ENCODE peak calls at places on chromosomes 11 and 22, in seven cellular contexts. D is fibroblast of villous mesenchyme, Z is mesenchymal stem cell, S is mucosa of descending colon, R is thoracic aorta, P is tibial nerve, U is heart left ventricle. V is an unnamed sample.

GRCh38 chr22:30402036-30402759 is 5.4 kb downstream of the SEC14L2 start:
- DNase-seq in D (no peak), Z (no peak), S (no peak), R (no peak), P (no peak), U (no peak), V (no peak)

GRCh38 chr11:3823303-3823702 is 14.9 kb downstream of the PGAP2 start:
- DNase-seq in D (peak), Z (peak), S (peak), R (no peak), P (no peak), U (no peak), V (no peak)

GRCh38 chr11:55707029-55707428 is 45.0 kb downstream of the OR4C6 start:
- DNase-seq in D (peak), Z (peak), S (no peak), R (no peak), P (no peak), U (no peak), V (peak)

GRCh38 chr22:41206719-41207118 is 1.6 kb downstream of the L3MBTL2 start:
- DNase-seq in D (no peak), Z (no peak), S (no peak), R (no peak), P (no peak), U (no peak), V (no peak)

GRCh38 chr11:68762481-68762880 is 11.2 kb upstream of the TESMIN start:
- DNase-seq in D (no peak), Z (no peak), S (no peak), R (no peak), P (no peak), U (no peak), V (no peak)

GRCh38 chr11:25094085-25094802 is 597.4 kb downstream of the LUZP2 start:
- DNase-seq in D (no peak), Z (no peak), S (no peak), R (no peak), P (no peak), U (no peak), V (no peak)

GRCh38 chr11:65781962-65782815 is 1.4 kb upstream of the AP5B1 start:
- DNase-seq in D (no peak), Z (no peak), S (no peak), R (no peak), P (no peak), U (no peak), V (no peak)

GRCh38 chr22:42800731-42801536 is 56.1 kb downstream of the ARFGAP3 start:
- DNase-seq in D (no peak), Z (no peak), S (no peak), R (no peak), P (no peak), U (no peak), V (no peak)

GRCh38 chr11:128476729-128477128 is 110.6 kb downstream of the ETS1 start:
- DNase-seq in D (peak), Z (no peak), S (peak), R (no peak), P (no peak), U (no peak), V (peak)

GRCh38 chr11:112526699-112527410 is 266.2 kb upstream of the PLET1 start:
- DNase-seq in D (peak), Z (peak), S (no peak), R (no peak), P (no peak), U (no peak), V (no peak)

GRCh38 chr11:2928605-2929510 is at the start of gene PHLDA2:
- DNase-seq in D (peak), Z (peak), S (peak), R (no peak), P (no peak), U (peak), V (no peak)

GRCh38 chr22:32005453-32005852 is 37.6 kb upstream of the SLC5A1 start:
- DNase-seq in D (peak), Z (peak), S (no peak), R (no peak), P (no peak), U (no peak), V (no peak)

GRCh38 chr11:61041755-61042518 is 60.4 kb upstream of the CD5 start:
- DNase-seq in D (no peak), Z (no peak), S (peak), R (no peak), P (no peak), U (peak), V (peak)

GRCh38 chr22:16827506-16827905 is 2.3 kb upstream of the XKR3 start:
- DNase-seq in D (no peak), Z (no peak), S (no peak), R (no peak), P (no peak), U (no peak), V (no peak)

GRCh38 chr11:62755086-62755615 is 1.2 kb upstream of the ZBTB3 start:
- DNase-seq in D (no peak), Z (no peak), S (no peak), R (no peak), P (no peak), U (no peak), V (no peak)

GRCh38 chr11:120270386-120270785 is 30.4 kb downstream of the POU2F3 start:
- DNase-seq in D (no peak), Z (no peak), S (no peak), R (no peak), P (no peak), U (no peak), V (no peak)

GRCh38 chr11:129268371-129268770 is 76.2 kb upstream of the ARHGAP32 start:
- DNase-seq in D (no peak), Z (no peak), S (no peak), R (no peak), P (no peak), U (no peak), V (no peak)

GRCh38 chr22:31230871-31231621 is 18.9 kb downstream of the LIMK2 start:
- DNase-seq in D (peak), Z (peak), S (peak), R (no peak), P (peak), U (no peak), V (peak)

GRCh38 chr11:1557904-1558831 is 13.9 kb downstream of the DUSP8 start:
- DNase-seq in D (peak), Z (peak), S (no peak), R (no peak), P (no peak), U (peak), V (no peak)

GRCh38 chr22:32042924-32043323 is at the start of gene SLC5A1:
- DNase-seq in D (no peak), Z (no peak), S (peak), R (no peak), P (no peak), U (no peak), V (no peak)

GRCh38 chr11:122100222-122101080 is 15.6 kb downstream of the BLID start:
- DNase-seq in D (peak), Z (peak), S (peak), R (peak), P (peak), U (peak), V (no peak)

GRCh38 chr11:27401760-27402316 is 38.8 kb upstream of the CCDC34 start:
- DNase-seq in D (no peak), Z (no peak), S (no peak), R (no peak), P (no peak), U (no peak), V (no peak)

GRCh38 chr11:24935059-24935458 is 438.2 kb downstream of the LUZP2 start:
- DNase-seq in D (no peak), Z (peak), S (no peak), R (no peak), P (no peak), U (no peak), V (no peak)

GRCh38 chr11:83272627-83273026 is 13.5 kb downstream of the CCDC90B start:
- DNase-seq in D (peak), Z (peak), S (no peak), R (no peak), P (no peak), U (no peak), V (no peak)

GRCh38 chr11:9250139-9250582 is 15.0 kb downstream of the DENND5A start:
- DNase-seq in D (no peak), Z (no peak), S (no peak), R (no peak), P (no peak), U (no peak), V (peak)

GRCh38 chr11:64331569-64332371 is 8.2 kb upstream of the CCDC88B start:
- DNase-seq in D (peak), Z (peak), S (peak), R (no peak), P (peak), U (peak), V (peak)

GRCh38 chr11:2467695-2468055 is 22.9 kb downstream of the KCNQ1 start:
- DNase-seq in D (no peak), Z (no peak), S (no peak), R (no peak), P (no peak), U (no peak), V (no peak)

GRCh38 chr22:21457023-21457787 is 10.0 kb upstream of the TMEM191C start:
- DNase-seq in D (peak), Z (peak), S (no peak), R (no peak), P (no peak), U (no peak), V (no peak)

GRCh38 chr11:8839957-8840945 is 70.7 kb upstream of the AKIP1 start:
- DNase-seq in D (peak), Z (peak), S (peak), R (no peak), P (no peak), U (no peak), V (no peak)

DNA sequence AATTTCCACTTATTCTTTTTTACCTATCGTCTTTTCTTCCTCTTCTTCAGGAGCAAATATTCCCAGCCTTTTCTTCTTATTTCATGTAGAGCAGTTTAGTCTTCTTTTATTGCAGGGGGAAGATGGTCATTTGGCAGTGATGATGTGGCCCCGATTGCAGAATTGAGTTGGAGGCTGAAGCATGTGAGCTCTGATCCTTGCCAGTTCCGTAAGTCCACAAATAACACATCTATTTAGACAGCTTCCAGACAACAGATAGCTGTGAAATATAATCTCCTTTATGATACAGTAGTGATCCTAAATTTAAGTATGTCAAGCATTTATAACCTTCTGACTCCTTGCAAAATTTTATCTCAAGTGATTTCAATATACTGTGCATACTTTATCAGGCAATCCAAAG is 27.5 kb downstream of the REXO2 start:
- DNase-seq in D (peak), Z (peak), S (no peak), R (no peak), P (no peak), U (no peak), V (no peak)
- H3K4me3 ChIP-seq in D (no peak), Z (no peak), S (no peak), R (no peak), P (no peak), U (no peak), V (no peak)

GRCh38 chr11:67406969-67407699 is 3.3 kb downstream of the TBC1D10C start:
- DNase-seq in D (no peak), Z (no peak), S (no peak), R (no peak), P (no peak), U (no peak), V (no peak)
- H3K4me3 ChIP-seq in D (no peak), Z (no peak), S (no peak), R (no peak), P (no peak), U (no peak), V (no peak)

DNA sequence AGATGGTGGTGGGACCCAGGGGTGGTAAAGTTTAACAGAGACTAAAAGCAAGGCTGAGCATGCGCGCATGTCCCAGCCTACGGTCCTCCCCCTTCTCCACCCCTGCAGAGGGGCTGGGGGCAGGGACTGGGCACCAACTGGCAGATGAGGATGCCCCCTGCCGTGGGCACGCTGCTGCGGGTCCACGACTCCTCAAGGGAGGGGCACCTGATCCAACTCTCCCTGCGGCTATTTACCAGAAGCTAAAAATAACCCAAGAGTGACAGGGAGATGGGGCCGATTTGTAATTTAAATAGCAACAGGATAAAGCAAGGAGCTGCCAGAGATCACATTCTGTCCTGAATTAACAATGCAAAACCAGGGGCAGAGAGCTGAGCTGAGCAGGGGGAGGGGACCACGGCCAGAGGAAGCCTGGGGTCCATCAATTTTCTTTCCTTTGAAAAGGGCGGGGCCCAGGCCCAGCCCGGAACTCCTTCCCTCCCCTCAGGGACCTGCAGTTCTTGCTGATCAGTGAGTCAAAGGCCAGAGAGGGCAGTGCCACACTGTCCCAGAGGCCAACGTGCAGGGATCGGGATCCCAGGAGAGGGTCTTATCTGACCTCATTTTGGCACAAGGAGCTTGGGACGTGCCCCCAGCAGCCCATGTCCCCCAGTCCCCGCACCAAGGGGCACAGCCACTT is 8.1 kb upstream of the DGKZ start:
- DNase-seq in D (peak), Z (peak), S (no peak), R (no peak), P (no peak), U (peak), V (no peak)
- H3K4me3 ChIP-seq in D (no peak), Z (peak), S (no peak), R (peak), P (peak), U (peak), V (no peak)

DNA sequence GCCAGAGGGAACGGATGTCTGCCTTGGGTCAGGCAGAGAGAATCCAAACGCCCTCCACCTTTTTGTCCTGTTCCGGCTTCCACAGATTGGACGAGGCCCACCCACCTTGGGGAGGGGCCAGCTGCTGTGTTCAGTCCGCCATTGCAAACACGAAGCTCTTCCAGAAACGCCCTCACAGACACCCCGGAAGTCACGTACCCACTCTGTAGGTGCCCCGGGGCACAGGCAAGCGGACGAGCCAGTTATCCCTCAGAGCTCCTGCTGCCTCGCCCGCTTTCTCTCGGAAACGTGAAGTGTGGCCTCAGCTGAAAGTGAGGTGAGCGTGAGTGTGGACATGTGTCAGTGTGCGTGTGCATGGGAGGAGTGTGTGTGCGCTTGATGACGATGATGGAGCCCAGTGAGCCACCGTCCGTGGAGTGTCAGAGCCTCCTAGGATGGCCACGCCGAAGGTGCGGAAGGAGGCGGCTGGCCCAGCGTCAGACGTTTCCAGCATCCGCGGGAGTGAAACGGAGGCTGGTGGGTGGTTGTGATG is 869.2 kb downstream of the TBC1D22A start:
- DNase-seq in D (peak), Z (no peak), S (no peak), R (no peak), P (no peak), U (no peak), V (no peak)
- H3K4me3 ChIP-seq in D (peak), Z (no peak), S (no peak), R (no peak), P (no peak), U (no peak), V (no peak)

GRCh38 chr22:49600452-49600847 is 227.2 kb downstream of the BRD1 start:
- DNase-seq in D (no peak), Z (no peak), S (no peak), R (no peak), P (no peak), U (no peak), V (no peak)
- H3K4me3 ChIP-seq in D (no peak), Z (no peak), S (no peak), R (no peak), P (no peak), U (no peak), V (no peak)

GRCh38 chr22:36331912-36332622 is 55.7 kb downstream of the MYH9 start:
- DNase-seq in D (no peak), Z (peak), S (peak), R (no peak), P (peak), U (peak), V (peak)
- H3K4me3 ChIP-seq in D (no peak), Z (no peak), S (no peak), R (peak), P (no peak), U (peak), V (peak)